ENCODE peak calls at places on chromosomes 3 and 15, in six cellular contexts. D is epithelial cell of esophagus, B is KBM-7, U is GM19239, P is left ventricle myocardium inferior, Q is neural crest cell. J is an unnamed sample.
A peak's percentile ranks its signal among the peaks of the same experiment; 100 is the strongest.

GRCh38 chr15:41933771-41934170 is 38.6 kb downstream of the EHD4 start:
- DNase-seq in D (peak; percentile 77), B (no peak), U (no peak), P (no peak), Q (no peak), J (no peak)

GRCh38 chr3:128585189-128585588 is 65.4 kb downstream of the RPN1 start:
- DNase-seq in D (no peak), B (peak; percentile 77), U (no peak), P (no peak), Q (no peak), J (peak; percentile 94)

GRCh38 chr3:102674284-102674683 is 239.5 kb downstream of the ZPLD1 start:
- DNase-seq in D (no peak), B (no peak), U (no peak), P (no peak), Q (no peak), J (no peak)

GRCh38 chr3:4290272-4290893 is 12.8 kb upstream of the SETMAR start:
- DNase-seq in D (peak; percentile 53), B (peak; percentile 51), U (peak; percentile 9), P (no peak), Q (peak; percentile 24), J (peak; percentile 84)

GRCh38 chr3:124599147-124599765 is 131.0 kb upstream of the UMPS start:
- DNase-seq in D (no peak), B (no peak), U (no peak), P (no peak), Q (no peak), J (no peak)

GRCh38 chr15:65423150-65423976 is 616 bp upstream of the IGDCC4 start:
- DNase-seq in D (no peak), B (no peak), U (no peak), P (peak; percentile 18), Q (no peak), J (no peak)

GRCh38 chr3:120568198-120568523 is 28.0 kb upstream of the NDUFB4 start:
- DNase-seq in D (no peak), B (no peak), U (no peak), P (no peak), Q (no peak), J (no peak)

GRCh38 chr3:194218646-194219453 is 82.9 kb downstream of the HES1 start:
- DNase-seq in D (no peak), B (no peak), U (no peak), P (no peak), Q (no peak), J (no peak)

GRCh38 chr3:119206611-119207511 is 33.5 kb downstream of the UPK1B start:
- DNase-seq in D (peak; percentile 90), B (peak; percentile 18), U (no peak), P (no peak), Q (no peak), J (peak; percentile 35)

GRCh38 chr3:33582234-33582633 is 135.8 kb downstream of the CLASP2 start:
- DNase-seq in D (no peak), B (no peak), U (no peak), P (no peak), Q (no peak), J (no peak)

GRCh38 chr15:57500979-57501576 is 90.6 kb upstream of the MYZAP start:
- DNase-seq in D (peak; percentile 51), B (no peak), U (no peak), P (no peak), Q (no peak), J (no peak)

GRCh38 chr3:39154323-39155021 is 1.1 kb upstream of the CSRNP1 start:
- DNase-seq in D (peak; percentile 47), B (no peak), U (no peak), P (no peak), Q (no peak), J (peak; percentile 53)

GRCh38 chr3:172129868-172130751 is 90.7 kb downstream of the FNDC3B start:
- DNase-seq in D (peak; percentile 99), B (peak; percentile 90), U (no peak), P (peak; percentile 91), Q (no peak), J (peak; percentile 92)

GRCh38 chr15:77547801-77548607 is 84.7 kb downstream of the LINGO1 start:
- DNase-seq in D (no peak), B (peak; percentile 38), U (no peak), P (no peak), Q (no peak), J (no peak)

GRCh38 chr3:184981071-184981470 is 169.1 kb downstream of the VPS8 start:
- DNase-seq in D (no peak), B (no peak), U (no peak), P (no peak), Q (no peak), J (no peak)

GRCh38 chr3:71498053-71498452 is 85.5 kb downstream of the FOXP1 start:
- DNase-seq in D (no peak), B (no peak), U (no peak), P (no peak), Q (no peak), J (no peak)

GRCh38 chr3:5692446-5692845 is 504.9 kb downstream of the EDEM1 start:
- DNase-seq in D (no peak), B (no peak), U (no peak), P (no peak), Q (no peak), J (no peak)

GRCh38 chr3:169940486-169941181 is 26.0 kb upstream of the SEC62 start:
- DNase-seq in D (no peak), B (peak; percentile 58), U (no peak), P (no peak), Q (no peak), J (peak; percentile 19)

GRCh38 chr3:25339220-25339619 is 88.8 kb upstream of the RARB start:
- DNase-seq in D (no peak), B (peak; percentile 2), U (no peak), P (no peak), Q (no peak), J (peak; percentile 29)

GRCh38 chr3:158127250-158128219 is 17.6 kb downstream of the RSRC1 start:
- DNase-seq in D (peak; percentile 90), B (no peak), U (no peak), P (no peak), Q (no peak), J (no peak)

GRCh38 chr3:30098656-30099454 is 507.5 kb upstream of the TGFBR2 start:
- DNase-seq in D (peak; percentile 84), B (no peak), U (no peak), P (no peak), Q (no peak), J (peak; percentile 49)

GRCh38 chr3:146334151-146334550 is 83.2 kb upstream of the PLSCR4 start:
- DNase-seq in D (peak; percentile 30), B (no peak), U (no peak), P (peak; percentile 20), Q (no peak), J (peak; percentile 34)

GRCh38 chr3:63354160-63354559 is 76.1 kb downstream of the SYNPR start:
- DNase-seq in D (peak; percentile 7), B (no peak), U (no peak), P (no peak), Q (no peak), J (no peak)

GRCh38 chr3:149199474-149199873 is 22.2 kb downstream of the CP start:
- DNase-seq in D (no peak), B (peak; percentile 28), U (no peak), P (no peak), Q (no peak), J (peak; percentile 31)

GRCh38 chr3:27859821-27860220 is 137.7 kb upstream of the EOMES start:
- DNase-seq in D (peak; percentile 6), B (no peak), U (no peak), P (no peak), Q (no peak), J (no peak)

GRCh38 chr3:44439499-44440295 is 37.8 kb downstream of the ZNF445 start:
- DNase-seq in D (no peak), B (peak; percentile 100), U (peak; percentile 76), P (peak; percentile 52), Q (no peak), J (peak; percentile 98)

GRCh38 chr15:55222588-55222987 is 25.8 kb upstream of the RSL24D1 start:
- DNase-seq in D (no peak), B (peak; percentile 95), U (no peak), P (no peak), Q (no peak), J (peak; percentile 88)

GRCh38 chr15:57649138-57649537 is 57.4 kb upstream of the POLR2M start:
- DNase-seq in D (peak; percentile 88), B (no peak), U (no peak), P (no peak), Q (no peak), J (no peak)

GRCh38 chr3:9653565-9654248 is 4.4 kb downstream of the MTMR14 start:
- DNase-seq in D (no peak), B (no peak), U (no peak), P (peak; percentile 25), Q (no peak), J (no peak)

GRCh38 chr3:58463181-58463941 is 28.5 kb upstream of the KCTD6 start:
- DNase-seq in D (peak; percentile 92), B (peak; percentile 67), U (peak; percentile 73), P (peak; percentile 62), Q (peak; percentile 60), J (peak; percentile 82)

GRCh38 chr3:38646062-38646461 is 3.4 kb downstream of the SCN5A start:
- DNase-seq in D (no peak), B (no peak), U (no peak), P (no peak), Q (no peak), J (no peak)

GRCh38 chr15:48126667-48127355 is 6.0 kb downstream of the SLC24A5 start:
- DNase-seq in D (no peak), B (no peak), U (no peak), P (no peak), Q (no peak), J (no peak)

GRCh38 chr3:126649556-126650092 is 5.3 kb downstream of the TXNRD3 start:
- DNase-seq in D (peak; percentile 79), B (no peak), U (no peak), P (no peak), Q (no peak), J (no peak)

GRCh38 chr3:10753964-10754363 is 62.1 kb upstream of the SLC6A11 start:
- DNase-seq in D (peak; percentile 63), B (peak; percentile 39), U (peak; percentile 27), P (peak; percentile 48), Q (peak; percentile 74), J (peak; percentile 63)

GRCh38 chr15:89136818-89137772 is 48.8 kb downstream of the ABHD2 start:
- DNase-seq in D (no peak), B (no peak), U (no peak), P (peak; percentile 59), Q (no peak), J (no peak)

GRCh38 chr15:60844431-60845174 is 365.7 kb upstream of the ICE2 start:
- DNase-seq in D (no peak), B (no peak), U (no peak), P (no peak), Q (no peak), J (no peak)

GRCh38 chr3:194905696-194906095 is 220.0 kb downstream of the FAM43A start:
- DNase-seq in D (no peak), B (no peak), U (no peak), P (no peak), Q (no peak), J (peak; percentile 2)

GRCh38 chr3:105328338-105328730 is 38.4 kb upstream of the ALCAM start:
- DNase-seq in D (peak; percentile 86), B (no peak), U (no peak), P (no peak), Q (no peak), J (no peak)

GRCh38 chr15:51629612-51630011 is 7.0 kb upstream of the DMXL2 start:
- DNase-seq in D (peak; percentile 23), B (peak; percentile 72), U (no peak), P (no peak), Q (no peak), J (peak; percentile 46)